ENCODE peak calls at places on chromosomes 11 and 22, in seven cellular contexts. B is GM23248; W is psoas muscle; P is gastrocnemius medialis; L is CD8-positive, alpha-beta memory T cell; J is lung; A is adrenal gland. X is an unnamed sample. For H3K36me3 and H3K4me1, the result is how much of the 10 kb centered on the place peaks cover.

GRCh38 chr11:71402878-71403277 is 45.3 kb downstream of the DHCR7 start:
- DNase-seq in B (no peak), W (no peak), P (no peak), L (no peak), J (no peak), A (no peak), X (no peak)

GRCh38 chr11:111977141-111978027 is 40.2 kb downstream of the DIXDC1 start:
- DNase-seq in B (peak), W (peak), P (peak), L (peak), J (peak), A (peak), X (peak)

GRCh38 chr22:19461506-19461905 is 14.0 kb upstream of the C22orf39 start:
- DNase-seq in B (no peak), W (no peak), P (no peak), L (no peak), J (no peak), A (no peak), X (no peak)

GRCh38 chr22:17198188-17199130 is 20.8 kb downstream of the ADA2 start:
- DNase-seq in B (peak), W (peak), P (peak), L (no peak), J (no peak), A (peak), X (peak)

GRCh38 chr11:131145806-131146205 is 224.6 kb upstream of the NTM start:
- DNase-seq in B (no peak), W (no peak), P (no peak), L (no peak), J (no peak), A (no peak), X (no peak)

GRCh38 chr11:911890-912219 is 1.2 kb upstream of the CHID1 start:
- DNase-seq in B (no peak), W (no peak), P (no peak), L (no peak), J (no peak), A (no peak), X (no peak)

GRCh38 chr11:1783725-1784529 is 20.2 kb upstream of the CTSD start:
- DNase-seq in B (no peak), W (no peak), P (no peak), L (no peak), J (no peak), A (no peak), X (no peak)

GRCh38 chr11:63508009-63508408 is 2.1 kb downstream of the LGALS12 start:
- DNase-seq in B (peak), W (peak), P (peak), L (no peak), J (peak), A (peak), X (no peak)

GRCh38 chr11:46369458-46370152 is 11.9 kb upstream of the MDK start:
- DNase-seq in B (peak), W (no peak), P (no peak), L (peak), J (peak), A (peak), X (peak)

GRCh38 chr22:42343136-42343484 is 72.7 kb upstream of the TCF20 start:
- DNase-seq in B (no peak), W (no peak), P (no peak), L (no peak), J (no peak), A (no peak), X (no peak)

GRCh38 chr22:49199224-49199623 is 628.4 kb downstream of the BRD1 start:
- DNase-seq in B (no peak), W (no peak), P (no peak), L (no peak), J (no peak), A (no peak), X (peak)

GRCh38 chr11:78070606-78071005 is 6.9 kb downstream of the THRSP start:
- DNase-seq in B (no peak), W (no peak), P (no peak), L (no peak), J (no peak), A (no peak), X (no peak)

GRCh38 chr11:123561046-123561781 is 93.2 kb downstream of the SCN3B start:
- DNase-seq in B (peak), W (peak), P (no peak), L (no peak), J (no peak), A (peak), X (peak)

GRCh38 chr11:123122852-123123251 is 60.9 kb upstream of the HSPA8 start:
- DNase-seq in B (no peak), W (no peak), P (no peak), L (no peak), J (no peak), A (no peak), X (no peak)

GRCh38 chr11:65014146-65014960 is at the start of gene ARL2:
- DNase-seq in B (peak), W (no peak), P (peak), L (no peak), J (no peak), A (no peak), X (no peak)

GRCh38 chr11:79258606-79259005 is 182.2 kb downstream of the TENM4 start:
- DNase-seq in B (peak), W (no peak), P (no peak), L (no peak), J (no peak), A (no peak), X (no peak)

GRCh38 chr11:8233691-8234424 is 29.8 kb downstream of the LMO1 start:
- DNase-seq in B (peak), W (no peak), P (no peak), L (no peak), J (no peak), A (peak), X (no peak)

GRCh38 chr22:41256254-41256897 is 15.6 kb upstream of the CHADL start:
- DNase-seq in B (peak), W (no peak), P (no peak), L (no peak), J (no peak), A (peak), X (peak)

GRCh38 chr11:132686827-132687370 is 845.4 kb downstream of the OPCML start:
- DNase-seq in B (no peak), W (no peak), P (no peak), L (no peak), J (no peak), A (no peak), X (no peak)

GRCh38 chr11:122159173-122159701 is 43.2 kb upstream of the BLID start:
- DNase-seq in B (peak), W (no peak), P (no peak), L (no peak), J (no peak), A (no peak), X (peak)

GRCh38 chr22:25282346-25282670 is 62.9 kb downstream of the CRYBB2 start:
- DNase-seq in B (no peak), W (no peak), P (no peak), L (no peak), J (no peak), A (no peak), X (no peak)

GRCh38 chr22:37079668-37080171 is 28.2 kb downstream of the KCTD17 start:
- DNase-seq in B (peak), W (no peak), P (no peak), L (peak), J (no peak), A (no peak), X (no peak)

GRCh38 chr11:119506436-119506835 is 83.5 kb upstream of the THY1 start:
- DNase-seq in B (no peak), W (no peak), P (no peak), L (no peak), J (no peak), A (no peak), X (no peak)

GRCh38 chr11:5600374-5600851 is 4.0 kb downstream of the TRIM6 start:
- DNase-seq in B (peak), W (peak), P (peak), L (peak), J (peak), A (peak), X (peak)

GRCh38 chr11:131690776-131691557 is 320.6 kb downstream of the NTM start:
- DNase-seq in B (no peak), W (no peak), P (no peak), L (no peak), J (no peak), A (no peak), X (no peak)

GRCh38 chr11:65381721-65382035 is 768 bp downstream of the SLC25A45 start:
- DNase-seq in B (peak), W (peak), P (peak), L (no peak), J (no peak), A (no peak), X (no peak)

GRCh38 chr22:29315286-29316195 is at the start of gene RASL10A:
- DNase-seq in B (peak), W (no peak), P (no peak), L (no peak), J (no peak), A (no peak), X (no peak)

GRCh38 chr11:75160880-75161279 is 10.0 kb downstream of the SLCO2B1 start:
- DNase-seq in B (no peak), W (no peak), P (no peak), L (no peak), J (no peak), A (no peak), X (no peak)

GRCh38 chr11:75275581-75275980 is 35.0 kb downstream of the TPBGL start:
- DNase-seq in B (no peak), W (no peak), P (peak), L (peak), J (peak), A (no peak), X (no peak)

GRCh38 chr22:46233231-46233630 is 16.9 kb downstream of the CDPF1 start:
- DNase-seq in B (peak), W (peak), P (peak), L (no peak), J (no peak), A (peak), X (no peak)

GRCh38 chr11:133886029-133886428 is 40.7 kb upstream of the SPATA19 start:
- DNase-seq in B (no peak), W (no peak), P (no peak), L (no peak), J (no peak), A (no peak), X (no peak)

DNA sequence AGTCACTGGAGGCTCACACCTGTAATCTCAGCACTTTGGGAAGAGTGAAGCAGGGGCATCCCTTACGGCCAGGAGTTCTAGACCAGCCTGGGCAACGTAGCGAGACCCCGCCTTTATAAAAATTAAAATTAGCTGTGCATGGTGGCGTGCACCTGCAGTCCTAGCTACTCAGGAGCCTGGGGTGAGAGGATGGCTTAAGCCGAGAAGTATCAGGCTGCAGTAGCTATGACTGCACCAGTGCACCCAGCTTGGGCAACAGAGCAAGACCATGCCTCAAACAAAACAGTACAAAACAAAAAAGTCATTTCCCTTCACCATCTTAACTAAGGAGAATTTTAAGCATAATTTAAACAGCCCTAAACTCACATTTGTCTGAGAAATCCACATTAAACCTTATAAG is 23.2 kb upstream of the TFIP11 start:
- DNase-seq in B (no peak), W (no peak), P (no peak), L (no peak), J (no peak), A (no peak), X (no peak)
- H3K36me3 ChIP-seq in B (under half), W (half or more), P (under half), L (under half), J (under half), A (under half), X (under half)

GRCh38 chr22:39176067-39176621 is 23.7 kb upstream of the CBX7 start:
- DNase-seq in B (peak), W (peak), P (no peak), L (no peak), J (no peak), A (peak), X (peak)
- H3K4me1 ChIP-seq in B (under half), W (under half), P (half or more), L (half or more), J (half or more), A (under half), X (under half)

GRCh38 chr11:62399172-62399867 is 19.5 kb upstream of the SCGB1A1 start:
- DNase-seq in B (peak), W (no peak), P (no peak), L (peak), J (no peak), A (no peak), X (peak)

GRCh38 chr11:62401356-62401755 is 17.5 kb upstream of the SCGB1A1 start:
- DNase-seq in B (no peak), W (no peak), P (no peak), L (no peak), J (no peak), A (no peak), X (no peak)

GRCh38 chr11:62399868-62400245 is 19.0 kb upstream of the SCGB1A1 start:
- DNase-seq in B (no peak), W (no peak), P (no peak), L (no peak), J (no peak), A (no peak), X (peak)

GRCh38 chr11:62400760-62401159 is 18.1 kb upstream of the SCGB1A1 start:
- DNase-seq in B (peak), W (peak), P (peak), L (no peak), J (peak), A (peak), X (peak)

GRCh38 chr11:62400281-62400680 is 18.6 kb upstream of the SCGB1A1 start:
- DNase-seq in B (peak), W (no peak), P (no peak), L (no peak), J (no peak), A (no peak), X (peak)
- H3K4me3 ChIP-seq in B (no peak), W (peak), P (no peak), L (no peak), J (no peak), A (no peak), X (no peak)

DNA sequence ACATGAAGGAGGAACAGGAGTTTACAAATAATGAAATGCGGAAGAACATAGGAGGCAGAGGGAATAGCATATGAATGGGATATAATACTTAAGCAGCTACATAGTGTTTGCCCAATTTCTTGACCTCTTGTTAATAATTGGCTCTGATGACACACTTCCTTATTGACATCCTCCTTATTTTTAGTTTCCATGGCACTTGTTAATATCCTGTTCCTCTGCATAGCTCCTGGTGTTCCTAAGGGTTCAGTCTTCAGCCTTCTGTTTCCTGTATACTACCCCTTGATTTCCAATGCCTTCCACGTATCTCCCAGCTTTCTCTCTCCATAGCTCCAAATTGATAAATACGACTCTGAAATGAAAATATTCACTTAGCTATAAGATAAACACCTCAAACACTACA is 663.8 kb upstream of the API5 start:
- DNase-seq in B (no peak), W (no peak), P (no peak), L (no peak), J (no peak), A (no peak), X (no peak)
- H3K36me3 ChIP-seq in B (under half), W (under half), P (under half), L (under half), J (under half), A (under half), X (under half)

GRCh38 chr11:69298778-69299461 is 5.0 kb downstream of the MYEOV start:
- DNase-seq in B (peak), W (no peak), P (no peak), L (no peak), J (no peak), A (no peak), X (no peak)
- H3K4me1 ChIP-seq in B (half or more), W (under half), P (under half), L (half or more), J (half or more), A (under half), X (under half)

GRCh38 chr11:27052668-27053067 is 12.1 kb downstream of the BBOX1 start:
- DNase-seq in B (no peak), W (no peak), P (no peak), L (no peak), J (no peak), A (no peak), X (no peak)
- H3K4me3 ChIP-seq in B (no peak), W (no peak), P (no peak), L (no peak), J (no peak), A (no peak), X (no peak)

X was measured in uterus.